ENCODE peak calls at places on chromosomes 13 and 19, in ten cellular contexts. J is cardiac muscle cell; N is lung; A is OCI-LY7; F is CD8-positive, alpha-beta T cell; H is islet precursor cell; K is fibroblast of mammary gland; D is coronary artery; C is amniotic epithelial cell; E is mucosa of descending colon. Q is an unnamed sample.

GRCh38 chr13:94176576-94176975 is 302.9 kb downstream of the DCT start:
- DNase-seq in C (peak), A (no peak), J (no peak), H (no peak), D (no peak), F (no peak), N (no peak), K (peak), E (no peak), Q (no peak)

GRCh38 chr13:44735806-44736205 is 159.7 kb upstream of the TSC22D1 start:
- DNase-seq in K (no peak), A (no peak), H (no peak), C (no peak), J (no peak), D (no peak), N (no peak), F (no peak), E (no peak), Q (no peak)

GRCh38 chr19:31908486-31909255 is 436.7 kb upstream of the ZNF507 start:
- DNase-seq in F (no peak), D (no peak), K (no peak), A (no peak), C (no peak), E (no peak), N (no peak), H (no peak), J (no peak), Q (no peak)

GRCh38 chr19:14061081-14061749 is 661 bp downstream of the PALM3 start:
- DNase-seq in N (no peak), D (no peak), F (no peak), E (no peak), J (no peak), H (no peak), C (no peak), A (no peak), K (no peak), Q (no peak)

GRCh38 chr19:46915386-46915785 is 54.6 kb downstream of the ARHGAP35 start:
- DNase-seq in J (no peak), C (peak), E (no peak), H (no peak), D (no peak), A (no peak), K (peak), N (no peak), F (no peak), Q (no peak)

GRCh38 chr19:35120492-35120891 is 4.9 kb downstream of the FXYD3 start:
- DNase-seq in J (no peak), N (no peak), F (no peak), K (peak), D (no peak), C (peak), A (no peak), E (no peak), H (no peak), Q (no peak)

GRCh38 chr13:32883501-32883900 is 132.7 kb upstream of the KL start:
- DNase-seq in E (no peak), K (peak), J (no peak), D (no peak), N (no peak), F (no peak), C (no peak), H (no peak), A (no peak), Q (no peak)

GRCh38 chr13:110913911-110914292 is 967 bp downstream of the ANKRD10 start:
- DNase-seq in J (no peak), H (no peak), C (no peak), D (no peak), A (peak), E (no peak), F (no peak), K (no peak), N (no peak), Q (no peak)

GRCh38 chr19:45187421-45188100 is 9.0 kb downstream of the BLOC1S3 start:
- DNase-seq in N (no peak), A (peak), J (peak), F (no peak), D (no peak), C (no peak), E (no peak), H (no peak), K (no peak), Q (no peak)

GRCh38 chr19:41411682-41412265 is 14.2 kb downstream of the BCKDHA start:
- DNase-seq in H (no peak), K (no peak), D (no peak), E (no peak), N (no peak), F (no peak), C (no peak), J (no peak), A (no peak), Q (no peak)

GRCh38 chr13:42239644-42240043 is 32.3 kb upstream of the AKAP11 start:
- DNase-seq in H (no peak), J (no peak), F (no peak), E (no peak), C (peak), K (peak), A (no peak), N (no peak), D (no peak), Q (no peak)

GRCh38 chr19:52190679-52191293 is 934 bp downstream of the PPP2R1A start:
- DNase-seq in J (no peak), H (peak), A (peak), K (peak), E (peak), N (peak), C (peak), D (no peak), F (no peak), Q (no peak)

GRCh38 chr13:25242956-25243355 is 44.3 kb downstream of the MTMR6 start:
- DNase-seq in K (no peak), C (no peak), H (no peak), F (no peak), A (no peak), D (no peak), J (no peak), N (no peak), E (no peak), Q (no peak)